ENCODE peak calls at places on chromosome 12, in four cellular contexts. N is right lobe of liver, P is tibial nerve, J is SJCRH30. F is an unnamed sample. For H3K27me3 and H3K36me3, the result is how much of the 10 kb centered on the place peaks cover.

GRCh38 chr12:50103767-50104321 is at the start of gene GPD1:
- DNase-seq in N (peak), P (no peak), J (peak), F (peak)

GRCh38 chr12:3139760-3140159 is 62.6 kb downstream of the TSPAN9 start:
- DNase-seq in N (no peak), P (no peak), J (no peak), F (no peak)

GRCh38 chr12:80015660-80016059 is 80.8 kb upstream of the PPP1R12A start:
- DNase-seq in N (no peak), P (no peak), J (no peak), F (no peak)

GRCh38 chr12:20044836-20045235 is 323.5 kb upstream of the PDE3A start:
- DNase-seq in N (no peak), P (no peak), J (peak), F (peak)

GRCh38 chr12:117377758-117378157 is 16.3 kb upstream of the NOS1 start:
- DNase-seq in N (no peak), P (no peak), J (peak), F (no peak)

GRCh38 chr12:6067152-6067916 is 57.1 kb downstream of the VWF start:
- DNase-seq in N (peak), P (peak), J (peak), F (peak)

GRCh38 chr12:50550530-50551223 is 45.9 kb downstream of the DIP2B start:
- DNase-seq in N (no peak), P (no peak), J (no peak), F (no peak)

GRCh38 chr12:20432290-20432689 is 64.0 kb downstream of the PDE3A start:
- DNase-seq in N (no peak), P (no peak), J (no peak), F (no peak)

GRCh38 chr12:27260746-27261145 is 16.7 kb downstream of the STK38L start:
- DNase-seq in N (no peak), P (no peak), J (no peak), F (no peak)

GRCh38 chr12:97404549-97404948 is 58.1 kb upstream of the RMST start:
- DNase-seq in N (peak), P (peak), J (peak), F (peak)

GRCh38 chr12:52307836-52308806 is 13.1 kb downstream of the KRT83 start:
- DNase-seq in N (peak), P (no peak), J (peak), F (no peak)

GRCh38 chr12:67431436-67432049 is 162.4 kb downstream of the CAND1 start:
- DNase-seq in N (no peak), P (no peak), J (no peak), F (no peak)

GRCh38 chr12:50314629-50315312 is 31.5 kb upstream of the LIMA1 start:
- DNase-seq in N (no peak), P (no peak), J (peak), F (no peak)

GRCh38 chr12:88546851-88547250 is 33.4 kb downstream of the KITLG start:
- DNase-seq in N (no peak), P (no peak), J (no peak), F (no peak)

GRCh38 chr12:127809236-127809635 is 457.7 kb upstream of the TMEM132C start:
- DNase-seq in N (no peak), P (no peak), J (peak), F (peak)

GRCh38 chr12:122903704-122904034 is 7.7 kb upstream of the VPS37B start:
- DNase-seq in N (no peak), P (no peak), J (no peak), F (no peak)

GRCh38 chr12:47307680-47308399 is 228.1 kb upstream of the AMIGO2 start:
- DNase-seq in N (no peak), P (no peak), J (peak), F (peak)

GRCh38 chr12:34396861-34397590 is 374.7 kb downstream of the ALG10 start:
- DNase-seq in N (peak), P (no peak), J (no peak), F (no peak)

GRCh38 chr12:77992760-77993159 is 162.1 kb downstream of the NAV3 start:
- DNase-seq in N (no peak), P (no peak), J (no peak), F (no peak)

GRCh38 chr12:47422656-47423055 is 283.2 kb downstream of the RPAP3 start:
- DNase-seq in N (no peak), P (no peak), J (no peak), F (no peak)

GRCh38 chr12:124402281-124403066 is 107.6 kb downstream of the RFLNA start:
- DNase-seq in N (no peak), P (no peak), J (no peak), F (no peak)

GRCh38 chr12:67222302-67222701 is 46.9 kb upstream of the CAND1 start:
- DNase-seq in N (no peak), P (no peak), J (peak), F (no peak)

GRCh38 chr12:100515956-100516355 is 42.3 kb downstream of the NR1H4 start:
- DNase-seq in N (no peak), P (no peak), J (no peak), F (no peak)

GRCh38 chr12:94140556-94140955 is 7.8 kb upstream of the PLXNC1 start:
- DNase-seq in N (no peak), P (no peak), J (peak), F (peak)

DNA sequence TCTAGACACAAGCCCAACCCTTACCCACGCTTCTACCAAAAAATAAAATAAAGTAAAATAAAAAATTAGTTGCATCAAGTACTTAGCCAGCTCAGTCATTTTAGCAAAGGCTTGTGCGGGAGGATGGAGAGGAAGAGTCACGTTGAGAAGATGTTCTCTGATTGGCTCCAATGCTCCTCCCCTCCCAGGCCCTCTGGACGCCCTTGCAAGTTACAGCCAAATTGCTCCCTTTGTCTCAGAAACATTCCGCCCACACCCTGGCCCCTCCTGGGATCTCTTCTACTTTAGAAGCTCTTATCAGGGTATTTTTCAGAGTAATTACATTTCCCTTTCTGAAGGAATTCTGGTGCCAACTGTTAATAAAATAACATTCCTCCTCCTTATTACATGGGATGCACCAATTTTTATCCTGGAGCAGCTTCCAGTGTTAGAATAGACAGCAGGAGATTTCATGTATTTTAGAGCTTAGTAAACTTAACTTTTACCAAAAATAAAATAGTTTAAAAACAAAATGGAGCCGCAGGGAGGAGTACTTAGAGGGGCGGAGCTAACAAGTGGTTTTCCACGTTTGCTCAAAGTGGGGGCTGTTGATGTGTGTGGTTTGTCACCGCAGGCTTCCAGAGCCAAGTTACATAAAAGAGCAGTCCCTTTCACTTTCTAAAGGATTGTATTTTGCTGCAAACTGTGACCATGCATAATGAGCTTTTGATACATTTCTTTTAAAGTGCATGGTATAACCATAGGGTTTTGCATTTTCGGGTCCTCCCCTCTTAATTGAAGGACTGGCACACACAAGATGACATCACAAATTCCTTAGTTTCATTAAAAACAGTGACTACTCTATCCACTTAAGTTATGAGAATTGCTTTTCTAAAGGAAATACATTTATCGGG is 71.7 kb upstream of the RAP1B start:
- DNase-seq in N (no peak), P (peak), J (peak), F (peak)
- H3K4me3 ChIP-seq in N (peak), P (peak), J (peak), F (peak)

DNA sequence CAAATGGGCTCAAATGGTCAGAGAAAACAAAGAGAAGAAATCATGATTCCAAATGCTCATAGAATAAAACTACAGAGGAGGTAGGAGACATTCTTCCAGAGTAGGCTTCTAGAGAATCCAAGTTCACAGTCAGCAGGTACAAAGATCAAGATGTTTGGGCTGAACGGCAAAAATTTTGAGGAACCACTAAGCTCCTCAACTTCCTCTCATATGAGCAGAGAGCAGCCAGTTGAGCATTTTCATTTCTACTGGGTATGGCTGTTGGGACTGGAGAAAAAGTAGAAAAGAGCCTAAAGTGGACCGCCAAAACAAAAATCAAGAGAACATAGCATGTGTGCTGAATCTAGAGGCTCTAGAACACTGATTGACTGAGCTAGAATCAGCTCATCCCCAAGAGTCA is 73.8 kb upstream of the ARID2 start:
- DNase-seq in N (no peak), P (no peak), J (no peak), F (no peak)
- H3K27me3 ChIP-seq in N (under half), P (under half), J (under half), F (under half)

GRCh38 chr12:121294151-121294889 is 2.2 kb downstream of the CAMKK2 start:
- DNase-seq in N (no peak), P (no peak), J (no peak), F (no peak)
- H3K36me3 ChIP-seq in N (under half), P (under half), J (under half), F (under half)

GRCh38 chr12:113030875-113031525 is 25.5 kb upstream of the DTX1 start:
- DNase-seq in N (no peak), P (peak), J (peak), F (peak)
- H3K4me3 ChIP-seq in N (no peak), P (no peak), J (no peak), F (no peak)

GRCh38 chr12:112421363-112421762 is 2.6 kb downstream of the PTPN11 start:
- DNase-seq in N (no peak), P (no peak), J (no peak), F (no peak)

GRCh38 chr12:112420740-112421139 is 2.0 kb downstream of the PTPN11 start:
- DNase-seq in N (no peak), P (no peak), J (no peak), F (no peak)

GRCh38 chr12:112422531-112422930 is 3.8 kb downstream of the PTPN11 start:
- DNase-seq in N (no peak), P (peak), J (no peak), F (no peak)

GRCh38 chr12:112425582-112426382 is 7.0 kb downstream of the PTPN11 start:
- DNase-seq in N (no peak), P (no peak), J (no peak), F (no peak)

DNA sequence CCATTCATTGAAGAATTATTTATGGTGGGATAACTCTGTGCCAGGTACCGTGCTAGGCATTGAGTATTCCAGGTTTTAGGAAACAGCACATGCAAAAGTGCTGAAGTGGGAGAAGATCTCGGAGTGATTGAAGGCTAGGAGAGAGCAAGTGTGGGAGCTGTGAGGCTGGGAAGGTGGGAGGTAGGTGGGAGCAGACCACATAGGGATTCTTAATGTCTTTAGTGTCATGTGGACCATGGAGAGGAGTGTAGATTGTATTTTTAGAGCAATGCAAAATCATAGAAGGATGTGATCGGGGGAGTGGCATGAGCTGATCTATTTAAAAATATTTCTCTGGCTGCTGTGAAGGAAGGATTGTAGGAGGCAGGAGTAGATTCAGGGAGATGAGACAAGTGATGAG is 5.4 kb downstream of the PTPN11 start:
- DNase-seq in N (no peak), P (no peak), J (no peak), F (no peak)
- H3K27me3 ChIP-seq in N (under half), P (under half), J (under half), F (under half)

F was measured in MG63.